ENCODE peak calls at places on chromosomes 1 and 21, in eight cellular contexts. W is AG10803, K is pancreas, S is OCI-LY7, N is BE2C, P is fibroblast of mammary gland, X is A673, B is Karpas-422. I is an unnamed sample.

GRCh38 chr1:32960819-32961355 is 3.7 kb downstream of the RNF19B start:
- DNase-seq in W (no peak), K (no peak), S (peak), N (no peak), P (no peak), X (peak), B (peak), I (no peak)

GRCh38 chr1:107551491-107551890 is 410.7 kb downstream of the NTNG1 start:
- DNase-seq in W (peak), K (no peak), S (no peak), N (no peak), P (no peak), X (no peak), B (no peak), I (no peak)

GRCh38 chr1:186819140-186819539 is 9.6 kb upstream of the PLA2G4A start:
- DNase-seq in W (peak), K (no peak), S (no peak), N (no peak), P (peak), X (no peak), B (no peak), I (peak)

GRCh38 chr21:46345861-46346260 is 21.9 kb downstream of the PCNT start:
- DNase-seq in W (no peak), K (no peak), S (no peak), N (no peak), P (no peak), X (no peak), B (no peak), I (no peak)

GRCh38 chr1:225694151-225694603 is 41.3 kb upstream of the ENAH start:
- DNase-seq in W (no peak), K (peak), S (no peak), N (peak), P (no peak), X (no peak), B (no peak), I (peak)

GRCh38 chr1:220908757-220909156 is 29.5 kb downstream of the HLX start:
- DNase-seq in W (peak), K (no peak), S (no peak), N (no peak), P (peak), X (no peak), B (peak), I (peak)

GRCh38 chr1:156711011-156711817 is 5.8 kb upstream of the CRABP2 start:
- DNase-seq in W (no peak), K (no peak), S (no peak), N (peak), P (peak), X (no peak), B (no peak), I (peak)

GRCh38 chr1:231093158-231093922 is 53.3 kb upstream of the FAM89A start:
- DNase-seq in W (no peak), K (no peak), S (no peak), N (no peak), P (no peak), X (no peak), B (no peak), I (no peak)

GRCh38 chr1:78275906-78276690 is 214.7 kb upstream of the PTGFR start:
- DNase-seq in W (peak), K (no peak), S (no peak), N (no peak), P (no peak), X (no peak), B (no peak), I (no peak)

GRCh38 chr1:59108481-59109317 is 188.2 kb upstream of the FGGY start:
- DNase-seq in W (no peak), K (no peak), S (no peak), N (no peak), P (no peak), X (no peak), B (no peak), I (no peak)

GRCh38 chr1:109722920-109723319 is 10.9 kb downstream of the GSTM5 start:
- DNase-seq in W (no peak), K (no peak), S (no peak), N (no peak), P (no peak), X (no peak), B (no peak), I (no peak)

GRCh38 chr1:73366734-73367413 is 831.1 kb downstream of the LRRIQ3 start:
- DNase-seq in W (no peak), K (no peak), S (no peak), N (no peak), P (no peak), X (no peak), B (no peak), I (no peak)

GRCh38 chr1:63901094-63901493 is 127.3 kb downstream of the ROR1 start:
- DNase-seq in W (no peak), K (no peak), S (no peak), N (no peak), P (no peak), X (no peak), B (no peak), I (no peak)

GRCh38 chr1:47756006-47756405 is 241.2 kb downstream of the TRABD2B start:
- DNase-seq in W (no peak), K (no peak), S (no peak), N (no peak), P (no peak), X (no peak), B (no peak), I (no peak)

GRCh38 chr1:36397083-36397377 is 678 bp downstream of the LSM10 start:
- DNase-seq in W (no peak), K (no peak), S (no peak), N (no peak), P (no peak), X (no peak), B (no peak), I (no peak)

GRCh38 chr1:38783659-38784229 is 75.8 kb downstream of the RRAGC start:
- DNase-seq in W (no peak), K (no peak), S (no peak), N (peak), P (no peak), X (peak), B (no peak), I (no peak)

GRCh38 chr1:41884256-41885240 is 34.2 kb downstream of the HIVEP3 start:
- DNase-seq in W (no peak), K (no peak), S (no peak), N (no peak), P (no peak), X (no peak), B (no peak), I (no peak)

GRCh38 chr1:41880951-41881885 is 37.5 kb downstream of the HIVEP3 start:
- DNase-seq in W (no peak), K (no peak), S (no peak), N (no peak), P (peak), X (no peak), B (no peak), I (no peak)

GRCh38 chr1:41883507-41883906 is 35.2 kb downstream of the HIVEP3 start:
- DNase-seq in W (no peak), K (no peak), S (no peak), N (no peak), P (no peak), X (no peak), B (no peak), I (no peak)

GRCh38 chr1:41882068-41882477 is 36.6 kb downstream of the HIVEP3 start:
- DNase-seq in W (no peak), K (peak), S (no peak), N (no peak), P (no peak), X (no peak), B (no peak), I (no peak)

DNA sequence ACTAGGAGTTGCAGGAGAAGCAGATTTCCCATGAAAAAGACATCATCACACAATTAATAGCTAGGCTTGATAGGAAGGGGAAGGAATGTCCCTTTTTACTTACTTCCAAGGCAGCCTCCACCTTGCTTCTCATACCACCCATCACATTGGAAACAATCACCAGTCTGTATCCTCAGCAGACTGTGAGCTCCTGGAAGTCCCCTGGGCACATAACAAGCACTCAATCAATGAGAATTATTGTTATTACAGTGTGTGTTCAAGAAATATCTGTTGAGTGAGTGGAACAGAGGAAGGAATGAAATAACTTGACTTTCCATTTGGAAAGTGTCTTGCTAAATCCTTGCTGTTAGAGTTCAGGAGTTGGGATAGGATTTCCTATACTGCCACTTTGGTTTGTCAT is 36.2 kb downstream of the HIVEP3 start:
- DNase-seq in W (no peak), K (no peak), S (no peak), N (no peak), P (no peak), X (no peak), B (no peak), I (no peak)
- H3K4me3 ChIP-seq in W (no peak), K (no peak), S (no peak), N (no peak), P (no peak), X (no peak), B (no peak), I (no peak)

GRCh38 chr1:19646366-19646765 is 2.3 kb downstream of the NBL1 start:
- DNase-seq in W (no peak), K (no peak), S (no peak), N (no peak), P (no peak), X (no peak), B (peak), I (no peak)

GRCh38 chr1:19647643-19648042 is 3.5 kb downstream of the NBL1 start:
- DNase-seq in W (peak), K (no peak), S (no peak), N (no peak), P (no peak), X (no peak), B (no peak), I (no peak)

GRCh38 chr1:19648239-19648638 is 4.1 kb downstream of the NBL1 start:
- DNase-seq in W (no peak), K (no peak), S (no peak), N (no peak), P (no peak), X (no peak), B (no peak), I (no peak)

GRCh38 chr1:19645544-19646252 is 1.6 kb downstream of the NBL1 start:
- DNase-seq in W (peak), K (no peak), S (no peak), N (no peak), P (peak), X (no peak), B (no peak), I (no peak)

DNA sequence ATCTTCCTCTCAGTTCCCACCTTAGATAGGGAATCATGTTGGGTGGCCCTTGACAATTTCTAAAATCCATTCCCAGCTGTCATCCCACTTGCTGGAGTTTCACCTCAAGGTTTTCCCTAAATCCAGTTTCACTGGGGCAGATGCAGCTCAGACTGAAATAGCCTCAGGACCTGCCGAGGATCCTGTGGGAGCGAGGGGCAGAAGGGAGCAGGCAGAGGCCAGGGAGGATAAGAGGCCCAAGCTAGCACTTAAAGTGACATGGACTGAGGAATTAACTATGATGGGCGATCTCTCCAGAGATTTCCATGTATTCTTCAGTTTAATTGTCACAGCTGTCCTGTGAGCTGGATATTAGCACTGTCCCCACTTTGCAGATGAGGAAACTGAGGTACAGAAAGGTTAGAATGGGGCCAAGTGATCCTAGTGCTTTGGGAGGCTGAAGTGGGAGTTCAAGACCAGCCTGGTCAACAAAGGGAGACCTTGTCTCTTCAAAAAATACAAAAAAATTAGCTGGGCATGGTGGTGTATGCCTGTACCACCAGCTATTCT is 2.7 kb downstream of the NBL1 start:
- DNase-seq in W (no peak), K (no peak), S (no peak), N (no peak), P (no peak), X (no peak), B (no peak), I (no peak)
- H3K4me3 ChIP-seq in W (peak), K (no peak), S (no peak), N (no peak), P (no peak), X (no peak), B (no peak), I (peak)

GRCh38 chr1:119745034-119745433 is 23.7 kb downstream of the HMGCS2 start:
- DNase-seq in W (no peak), K (no peak), S (no peak), N (no peak), P (no peak), X (no peak), B (no peak), I (no peak)

GRCh38 chr1:119743776-119744597 is 24.7 kb downstream of the HMGCS2 start:
- DNase-seq in W (peak), K (peak), S (peak), N (peak), P (peak), X (peak), B (peak), I (peak)

GRCh38 chr1:119744598-119744942 is 24.1 kb downstream of the HMGCS2 start:
- DNase-seq in W (no peak), K (no peak), S (no peak), N (no peak), P (no peak), X (no peak), B (no peak), I (no peak)

GRCh38 chr1:119748040-119748439 is 20.7 kb downstream of the HMGCS2 start:
- DNase-seq in W (no peak), K (no peak), S (no peak), N (no peak), P (no peak), X (no peak), B (no peak), I (no peak)

GRCh38 chr1:119747451-119747850 is 21.3 kb downstream of the HMGCS2 start:
- DNase-seq in W (no peak), K (no peak), S (no peak), N (no peak), P (no peak), X (no peak), B (no peak), I (peak)
- H3K4me3 ChIP-seq in W (no peak), K (no peak), S (no peak), N (no peak), P (no peak), X (no peak), B (no peak), I (no peak)

GRCh38 chr1:43057567-43057966 is 98.9 kb upstream of the SLC2A1 start:
- DNase-seq in W (no peak), K (no peak), S (no peak), N (no peak), P (no peak), X (no peak), B (no peak), I (no peak)

GRCh38 chr1:43059640-43060574 is 101.2 kb upstream of the SLC2A1 start:
- DNase-seq in W (peak), K (no peak), S (no peak), N (no peak), P (no peak), X (no peak), B (no peak), I (peak)

GRCh38 chr1:43056981-43057391 is 98.3 kb upstream of the SLC2A1 start:
- DNase-seq in W (peak), K (no peak), S (no peak), N (no peak), P (peak), X (no peak), B (no peak), I (peak)

GRCh38 chr1:43058056-43058455 is 99.4 kb upstream of the SLC2A1 start:
- DNase-seq in W (no peak), K (no peak), S (no peak), N (no peak), P (no peak), X (no peak), B (no peak), I (no peak)

GRCh38 chr1:43058545-43059360 is 100.1 kb upstream of the SLC2A1 start:
- DNase-seq in W (peak), K (no peak), S (no peak), N (peak), P (peak), X (peak), B (no peak), I (peak)
- H3K4me3 ChIP-seq in W (no peak), K (no peak), S (no peak), N (no peak), P (no peak), X (no peak), B (no peak), I (no peak)

GRCh38 chr1:155278689-155279160 is 1.5 kb downstream of the HCN3 start:
- DNase-seq in W (no peak), K (no peak), S (no peak), N (no peak), P (no peak), X (no peak), B (no peak), I (no peak)
- H3K4me3 ChIP-seq in W (no peak), K (no peak), S (peak), N (peak), P (no peak), X (peak), B (peak), I (no peak)

GRCh38 chr1:182389619-182390047 is 2.0 kb downstream of the GLUL start:
- DNase-seq in W (peak), K (peak), S (no peak), N (no peak), P (no peak), X (no peak), B (no peak), I (no peak)
- H3K4me3 ChIP-seq in W (peak), K (peak), S (no peak), N (peak), P (peak), X (peak), B (no peak), I (peak)

GRCh38 chr1:183553769-183554168 is 36.5 kb downstream of the NCF2 start:
- DNase-seq in W (no peak), K (no peak), S (no peak), N (no peak), P (no peak), X (no peak), B (no peak), I (peak)
- H3K4me3 ChIP-seq in W (no peak), K (no peak), S (no peak), N (no peak), P (no peak), X (no peak), B (no peak), I (no peak)

GRCh38 chr1:31551206-31551605 is 25.1 kb upstream of the TINAGL1 start:
- DNase-seq in W (peak), K (no peak), S (no peak), N (no peak), P (no peak), X (no peak), B (no peak), I (peak)

GRCh38 chr1:31545927-31546540 is 30.3 kb upstream of the TINAGL1 start:
- DNase-seq in W (no peak), K (no peak), S (no peak), N (no peak), P (no peak), X (no peak), B (no peak), I (no peak)

GRCh38 chr1:31549807-31550620 is 26.3 kb upstream of the TINAGL1 start:
- DNase-seq in W (peak), K (no peak), S (no peak), N (no peak), P (peak), X (no peak), B (peak), I (peak)

GRCh38 chr1:31548899-31549806 is 27.2 kb upstream of the TINAGL1 start:
- DNase-seq in W (peak), K (peak), S (peak), N (peak), P (peak), X (peak), B (peak), I (peak)

GRCh38 chr1:31548518-31548898 is 27.8 kb upstream of the TINAGL1 start:
- DNase-seq in W (no peak), K (no peak), S (no peak), N (no peak), P (peak), X (no peak), B (no peak), I (no peak)
- H3K4me3 ChIP-seq in W (no peak), K (no peak), S (no peak), N (no peak), P (no peak), X (peak), B (no peak), I (no peak)

GRCh38 chr1:56525463-56526155 is 53.8 kb downstream of the PLPP3 start:
- DNase-seq in W (peak), K (peak), S (peak), N (no peak), P (peak), X (no peak), B (peak), I (no peak)

GRCh38 chr1:56524263-56524662 is 55.1 kb downstream of the PLPP3 start:
- DNase-seq in W (no peak), K (no peak), S (no peak), N (no peak), P (no peak), X (no peak), B (peak), I (no peak)

GRCh38 chr1:56529801-56530200 is 49.6 kb downstream of the PLPP3 start:
- DNase-seq in W (no peak), K (no peak), S (no peak), N (no peak), P (no peak), X (no peak), B (no peak), I (no peak)

GRCh38 chr1:56526571-56527174 is 52.7 kb downstream of the PLPP3 start:
- DNase-seq in W (no peak), K (no peak), S (peak), N (peak), P (peak), X (peak), B (peak), I (no peak)

DNA sequence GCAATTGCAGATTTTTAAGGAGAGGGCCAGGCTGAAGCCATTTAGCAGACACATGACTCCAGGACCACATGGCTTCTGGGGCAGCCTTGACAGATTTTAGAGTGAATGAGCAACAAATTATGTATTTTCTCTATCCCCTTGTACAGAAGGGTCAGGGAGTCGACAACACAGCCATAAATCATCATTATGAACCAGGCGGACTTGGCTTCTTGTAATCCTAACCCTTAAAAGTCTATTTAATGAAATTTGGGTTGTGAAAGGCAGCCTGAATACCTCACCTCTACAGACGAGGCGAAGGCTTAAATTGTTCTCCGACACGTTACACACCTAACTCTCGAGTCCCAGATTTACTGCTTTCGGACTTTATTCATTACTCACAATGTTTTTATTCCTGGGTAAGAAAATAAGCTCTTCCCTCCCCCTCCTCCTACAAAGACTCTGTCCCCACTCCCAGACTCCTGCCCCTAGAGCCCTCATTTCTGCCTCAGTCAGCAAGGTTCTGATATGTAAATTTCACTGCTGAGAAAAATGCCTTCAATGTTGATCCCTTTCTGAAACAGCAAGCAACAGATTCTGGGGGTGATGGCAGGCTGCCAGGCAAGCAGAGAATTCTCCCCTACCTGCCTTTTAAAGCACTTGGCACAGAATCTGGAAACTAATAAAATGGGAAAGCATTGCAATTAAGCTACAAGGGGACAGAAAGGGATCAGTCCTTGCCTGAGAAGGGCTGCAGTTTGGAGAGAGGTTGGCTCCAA is 51.6 kb downstream of the PLPP3 start:
- DNase-seq in W (no peak), K (no peak), S (no peak), N (peak), P (peak), X (peak), B (no peak), I (peak)
- H3K4me3 ChIP-seq in W (no peak), K (no peak), S (no peak), N (no peak), P (no peak), X (no peak), B (no peak), I (no peak)

DNA sequence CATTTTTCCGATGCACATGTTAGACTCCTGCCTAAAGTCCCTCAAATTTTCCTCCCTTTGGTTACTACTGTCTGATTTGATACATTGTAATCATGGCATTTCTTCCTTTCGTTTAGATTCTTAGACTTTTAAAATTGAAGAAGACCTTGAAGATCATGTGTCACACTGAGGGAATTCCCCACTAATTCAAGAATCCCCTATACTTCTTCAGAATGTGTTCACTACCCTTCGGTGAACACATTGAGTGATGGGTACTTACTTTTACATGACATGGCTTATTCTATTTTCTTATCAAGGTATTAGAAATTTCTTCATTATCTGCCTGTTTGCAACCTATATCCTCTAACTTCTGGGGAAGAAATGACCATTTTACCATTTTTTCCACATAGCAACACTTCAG is 85.9 kb downstream of the LHX8 start:
- DNase-seq in W (no peak), K (no peak), S (no peak), N (no peak), P (no peak), X (no peak), B (no peak), I (no peak)
- H3K4me3 ChIP-seq in W (no peak), K (no peak), S (no peak), N (no peak), P (no peak), X (no peak), B (no peak), I (no peak)